ENCODE peak calls at places on chromosome 15, in nine cellular contexts. X, C, S, F, P, H, R, O and J are unnamed samples.

GRCh38 chr15:83206971-83207621 is 527 bp downstream of the HDGFL3 start:
- DNase-seq in H (no peak), X (peak), C (peak), O (peak), R (peak), S (peak), P (peak), F (no peak), J (peak)

GRCh38 chr15:85412956-85413854 is 32.8 kb downstream of the AKAP13 start:
- DNase-seq in C (peak), R (peak), F (peak), X (peak), P (peak), H (peak), O (peak), S (peak), J (peak)

GRCh38 chr15:101029971-101030661 is 111.0 kb downstream of the LRRK1 start:
- DNase-seq in H (peak), P (no peak), O (no peak), C (no peak), X (no peak), F (no peak), S (no peak), R (no peak), J (no peak)

GRCh38 chr15:54082836-54083492 is 104.7 kb downstream of the UNC13C start:
- DNase-seq in O (peak), F (peak), X (no peak), H (no peak), P (peak), S (peak), R (no peak), C (no peak), J (no peak)

GRCh38 chr15:62605292-62605691 is 437.3 kb upstream of the TPM1 start:
- DNase-seq in X (no peak), C (no peak), S (no peak), H (no peak), R (no peak), F (no peak), O (no peak), P (no peak), J (no peak)

GRCh38 chr15:73052679-73053397 is 575 bp downstream of the NEO1 start:
- DNase-seq in C (peak), F (peak), X (peak), H (no peak), S (peak), O (peak), R (peak), P (peak), J (peak)

GRCh38 chr15:88834211-88834812 is 31.1 kb downstream of the ACAN start:
- DNase-seq in X (peak), P (peak), R (peak), S (peak), O (peak), F (no peak), H (no peak), C (peak), J (peak)

GRCh38 chr15:101808201-101808600 is 3.8 kb upstream of the OR4F15 start:
- DNase-seq in F (no peak), X (no peak), H (no peak), R (no peak), O (peak), P (no peak), S (no peak), C (peak), J (peak)

GRCh38 chr15:34879112-34879511 is 83.8 kb upstream of the ACTC1 start:
- DNase-seq in O (no peak), F (no peak), H (no peak), X (no peak), S (no peak), C (no peak), R (no peak), P (no peak), J (no peak)

GRCh38 chr15:59008086-59008485 is 20.6 kb downstream of the RNF111 start:
- DNase-seq in R (no peak), X (no peak), C (no peak), P (no peak), O (no peak), S (no peak), H (no peak), F (no peak), J (no peak)

GRCh38 chr15:40050788-40051615 is 12.0 kb upstream of the SRP14 start:
- DNase-seq in R (peak), C (no peak), O (no peak), H (no peak), S (peak), X (no peak), P (no peak), F (no peak), J (no peak)